ENCODE peak calls at places on chromosomes 16 and 17, in seven cellular contexts. Q is stomach, C is upper lobe of left lung, T is sigmoid colon, O is breast epithelium, R is transverse colon, A is GM23338. X is an unnamed sample.

GRCh38 chr17:330993-331701 is 21.5 kb downstream of the RPH3AL start:
- DNase-seq in A (no peak), T (peak; percentile 87), Q (no peak), C (no peak), O (no peak), R (peak; percentile 29), X (no peak)

GRCh38 chr16:13995194-13995593 is 75.2 kb downstream of the ERCC4 start:
- DNase-seq in T (no peak), O (no peak), C (no peak), Q (no peak), A (no peak), R (no peak), X (peak; percentile 14)

GRCh38 chr17:7426896-7427488 is 1.6 kb downstream of the SPEM2 start:
- DNase-seq in C (no peak), Q (no peak), T (no peak), R (no peak), O (no peak), A (no peak), X (no peak)

GRCh38 chr17:40679523-40679907 is 14.5 kb upstream of the KRT222 start:
- DNase-seq in Q (no peak), O (no peak), A (no peak), T (no peak), C (no peak), R (no peak), X (no peak)

GRCh38 chr17:38711792-38712571 is 6.9 kb downstream of the MLLT6 start:
- DNase-seq in C (no peak), T (no peak), R (no peak), O (no peak), A (no peak), Q (no peak), X (no peak)

GRCh38 chr16:70688266-70688742 is 2.5 kb upstream of the MTSS2 start:
- DNase-seq in A (peak; percentile 60), C (peak; percentile 79), O (peak; percentile 76), T (peak; percentile 92), R (peak; percentile 57), Q (peak; percentile 57), X (no peak)

GRCh38 chr17:44916781-44917241 is 1.5 kb upstream of the GFAP start:
- DNase-seq in O (peak; percentile 84), A (no peak), R (peak; percentile 28), Q (no peak), T (peak; percentile 89), C (no peak), X (no peak)

GRCh38 chr17:80339118-80339517 is 75.8 kb upstream of the ENDOV start:
- DNase-seq in A (no peak), C (no peak), O (no peak), R (peak; percentile 60), Q (no peak), T (no peak), X (no peak)

GRCh38 chr16:3480901-3481695 is 14.2 kb downstream of the C16orf90 start:
- DNase-seq in O (no peak), T (no peak), A (peak; percentile 50), C (no peak), Q (no peak), R (no peak), X (no peak)

GRCh38 chr17:72385482-72385881 is 264.7 kb downstream of the SOX9 start:
- DNase-seq in Q (no peak), T (no peak), A (no peak), R (no peak), O (no peak), C (no peak), X (no peak)

GRCh38 chr17:40664582-40665333 is at the start of gene KRT222:
- DNase-seq in C (no peak), A (peak; percentile 47), Q (no peak), T (no peak), R (no peak), O (no peak), X (no peak)

GRCh38 chr17:81866440-81867122 is 4.6 kb downstream of the ARHGDIA start:
- DNase-seq in O (no peak), C (no peak), T (no peak), Q (no peak), A (no peak), R (no peak), X (no peak)
- TF ChIP-seq POLR2AphosphoS5 in O (peak; percentile 13), C (no peak), T (no peak), Q (peak; percentile 14), A (no peak), R (no peak), X (no peak)

GRCh38 chr16:56610017-56610608 is 1.7 kb downstream of the MT2A start:
- DNase-seq in C (peak; percentile 72), A (no peak), T (peak; percentile 83), O (peak; percentile 91), Q (peak; percentile 47), R (peak; percentile 52), X (no peak)
- H3K4me3 ChIP-seq in C (no peak overlapping the region), A (peak overlapping the region; percentile 19), T (peak overlapping the region; percentile 59), O (peak overlapping the region; percentile 78), Q (peak overlapping the region; percentile 68), R (peak overlapping the region; percentile 75), X (peak overlapping the region; percentile 63)

DNA sequence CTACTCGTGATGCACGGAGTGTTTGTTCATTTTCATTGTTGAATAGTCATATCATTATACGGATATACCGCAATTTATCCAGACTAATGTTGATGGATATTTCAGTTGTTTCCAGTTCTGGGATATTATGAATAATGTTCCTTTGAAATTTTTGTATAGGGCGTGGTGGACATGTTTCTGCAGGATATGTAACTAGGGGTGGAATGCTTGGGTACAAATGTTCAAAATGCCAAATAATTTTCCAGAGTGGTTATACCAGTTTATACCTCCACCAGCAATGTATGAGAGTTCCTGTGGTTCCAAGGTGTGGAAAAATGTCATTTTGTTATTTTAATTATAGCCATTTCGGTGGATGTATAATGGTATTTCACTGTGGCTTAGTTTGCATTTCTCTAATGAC is 53.6 kb downstream of the NUP88 start:
- DNase-seq in T (no peak), A (no peak), Q (no peak), R (no peak), O (no peak), C (no peak), X (no peak)
- TF ChIP-seq POLR2AphosphoS5 in T (no peak), A (no peak), Q (no peak), R (no peak), O (no peak), C (no peak), X (no peak)

DNA sequence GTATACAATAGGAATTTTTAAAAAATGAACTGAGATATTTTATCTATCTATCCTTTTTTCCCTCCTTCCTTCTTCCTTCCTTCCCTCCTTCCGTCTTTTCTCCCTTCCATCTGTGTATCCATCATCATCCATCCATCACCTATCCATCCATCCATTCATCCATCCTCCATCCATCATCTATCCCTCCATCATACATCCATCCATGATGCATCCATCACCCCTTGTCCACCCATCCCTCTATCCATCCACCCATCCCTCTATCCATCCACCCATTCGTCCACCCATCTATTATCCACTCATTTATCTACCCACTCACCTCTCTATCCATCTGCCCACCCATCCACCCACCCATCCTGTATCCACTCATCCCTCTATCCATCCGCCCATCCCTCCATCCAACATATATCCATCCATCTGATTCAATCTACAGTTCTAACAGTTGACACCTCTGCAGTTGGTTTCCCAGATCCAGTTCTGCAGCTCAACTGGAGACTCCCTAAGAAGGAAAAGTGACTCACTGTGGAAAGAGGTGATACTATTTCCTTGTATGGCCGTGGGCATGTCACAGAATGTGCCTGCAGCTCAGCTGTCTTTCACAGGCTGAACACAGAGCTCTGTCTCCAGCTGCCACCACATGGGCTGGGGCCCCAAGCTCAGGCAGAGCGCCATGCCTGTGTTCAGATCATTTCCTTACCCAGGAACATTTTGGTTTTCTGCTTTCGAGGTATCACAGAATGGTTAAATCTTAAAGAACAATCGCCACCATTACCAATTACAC is 130.8 kb downstream of the XYLT1 start:
- DNase-seq in A (no peak), Q (peak; percentile 41), O (peak; percentile 48), R (peak; percentile 31), T (peak; percentile 87), C (no peak), X (no peak)
- H3K4me3 ChIP-seq in A (no peak overlapping the region), Q (no peak overlapping the region), O (no peak overlapping the region), R (no peak overlapping the region), T (no peak overlapping the region), C (no peak overlapping the region), X (no peak overlapping the region)

GRCh38 chr16:85316944-85317343 is 204.7 kb upstream of the CIBAR2 start:
- DNase-seq in A (no peak), Q (no peak), O (no peak), T (no peak), C (no peak), R (no peak), X (no peak)

GRCh38 chr16:85315871-85316270 is 203.6 kb upstream of the CIBAR2 start:
- DNase-seq in R (no peak), A (no peak), O (no peak), T (no peak), C (no peak), Q (no peak), X (no peak)

GRCh38 chr16:85317704-85318103 is 205.4 kb upstream of the CIBAR2 start:
- DNase-seq in O (no peak), A (no peak), T (no peak), C (no peak), Q (no peak), R (no peak), X (no peak)

GRCh38 chr16:85314633-85315032 is 202.4 kb upstream of the CIBAR2 start:
- DNase-seq in R (no peak), C (no peak), A (no peak), O (no peak), Q (no peak), T (no peak), X (no peak)

GRCh38 chr16:85316321-85316919 is 204.1 kb upstream of the CIBAR2 start:
- DNase-seq in C (peak; percentile 65), Q (peak; percentile 76), A (peak; percentile 85), T (no peak), R (peak; percentile 75), O (no peak), X (no peak)
- TF ChIP-seq POLR2AphosphoS5 in C (no peak), Q (no peak), A (no peak), T (no peak), R (no peak), O (no peak), X (no peak)